ENCODE peak calls at places on chromosomes 1 and 21, in nine cellular contexts. One of them, this sample, is unnamed.

GRCh38 chr1:8350914-8351684 is 33.2 kb downstream of the SLC45A1 start:
- DNase-seq in PC-9: no peak
- DNase-seq in cardiac muscle cell: no peak
- DNase-seq in GM23248: no peak
- DNase-seq in tibial nerve: no peak
- DNase-seq in retinal pigment epithelial cell: no peak
- DNase-seq in fibroblast of lung: no peak
- DNase-seq in skeletal muscle cell: no peak
- DNase-seq in foreskin fibroblast: no peak
- DNase-seq in this sample: no peak

GRCh38 chr1:17134724-17135123 is 15.5 kb upstream of the PADI2 start:
- DNase-seq in PC-9: no peak
- DNase-seq in cardiac muscle cell: no peak
- DNase-seq in GM23248: no peak
- DNase-seq in tibial nerve: no peak
- DNase-seq in retinal pigment epithelial cell: no peak
- DNase-seq in fibroblast of lung: no peak
- DNase-seq in skeletal muscle cell: no peak
- DNase-seq in foreskin fibroblast: no peak
- DNase-seq in this sample: no peak

GRCh38 chr1:36557041-36558000 is 74.6 kb upstream of the CSF3R start:
- DNase-seq in PC-9: no peak
- DNase-seq in cardiac muscle cell: no peak
- DNase-seq in GM23248: no peak
- DNase-seq in tibial nerve: no peak
- DNase-seq in retinal pigment epithelial cell: peak; percentile 1
- DNase-seq in fibroblast of lung: no peak
- DNase-seq in skeletal muscle cell: no peak
- DNase-seq in foreskin fibroblast: no peak
- DNase-seq in this sample: no peak

GRCh38 chr1:119452085-119452484 is 37.1 kb downstream of the HSD3B2 start:
- DNase-seq in PC-9: no peak
- DNase-seq in cardiac muscle cell: no peak
- DNase-seq in GM23248: no peak
- DNase-seq in tibial nerve: no peak
- DNase-seq in retinal pigment epithelial cell: no peak
- DNase-seq in fibroblast of lung: no peak
- DNase-seq in skeletal muscle cell: no peak
- DNase-seq in foreskin fibroblast: no peak
- DNase-seq in this sample: no peak

GRCh38 chr1:67261646-67262045 is 46.0 kb upstream of the IL12RB2 start:
- DNase-seq in PC-9: no peak
- DNase-seq in cardiac muscle cell: peak; percentile 5
- DNase-seq in GM23248: no peak
- DNase-seq in tibial nerve: no peak
- DNase-seq in retinal pigment epithelial cell: no peak
- DNase-seq in fibroblast of lung: no peak
- DNase-seq in skeletal muscle cell: no peak
- DNase-seq in foreskin fibroblast: no peak
- DNase-seq in this sample: peak; percentile 11

GRCh38 chr1:4769516-4770280 is 115.3 kb downstream of the AJAP1 start:
- DNase-seq in PC-9: no peak
- DNase-seq in cardiac muscle cell: no peak
- DNase-seq in GM23248: no peak
- DNase-seq in tibial nerve: no peak
- DNase-seq in retinal pigment epithelial cell: no peak
- DNase-seq in fibroblast of lung: no peak
- DNase-seq in skeletal muscle cell: no peak
- DNase-seq in foreskin fibroblast: no peak
- DNase-seq in this sample: no peak

GRCh38 chr1:17773626-17774326 is 18.6 kb downstream of the ACTL8 start:
- DNase-seq in PC-9: no peak
- DNase-seq in cardiac muscle cell: no peak
- DNase-seq in GM23248: no peak
- DNase-seq in tibial nerve: no peak
- DNase-seq in retinal pigment epithelial cell: no peak
- DNase-seq in fibroblast of lung: no peak
- DNase-seq in skeletal muscle cell: no peak
- DNase-seq in foreskin fibroblast: no peak
- DNase-seq in this sample: no peak

GRCh38 chr1:233636503-233636877 is 22.6 kb downstream of the KCNK1 start:
- DNase-seq in PC-9: no peak
- DNase-seq in cardiac muscle cell: no peak
- DNase-seq in GM23248: no peak
- DNase-seq in tibial nerve: no peak
- DNase-seq in retinal pigment epithelial cell: no peak
- DNase-seq in fibroblast of lung: no peak
- DNase-seq in skeletal muscle cell: no peak
- DNase-seq in foreskin fibroblast: no peak
- DNase-seq in this sample: no peak

GRCh38 chr1:17162941-17163340 is 42.0 kb upstream of the PADI1 start:
- DNase-seq in PC-9: peak; percentile 80
- DNase-seq in cardiac muscle cell: no peak
- DNase-seq in GM23248: peak; percentile 56
- DNase-seq in tibial nerve: no peak
- DNase-seq in retinal pigment epithelial cell: no peak
- DNase-seq in fibroblast of lung: peak; percentile 31
- DNase-seq in skeletal muscle cell: no peak
- DNase-seq in foreskin fibroblast: no peak
- DNase-seq in this sample: no peak

GRCh38 chr1:41663671-41664400 is 179.4 kb upstream of the EDN2 start:
- DNase-seq in PC-9: no peak
- DNase-seq in cardiac muscle cell: no peak
- DNase-seq in GM23248: no peak
- DNase-seq in tibial nerve: no peak
- DNase-seq in retinal pigment epithelial cell: no peak
- DNase-seq in fibroblast of lung: no peak
- DNase-seq in skeletal muscle cell: peak; percentile 61
- DNase-seq in foreskin fibroblast: no peak
- DNase-seq in this sample: no peak

GRCh38 chr21:26782754-26783153 is 62.5 kb downstream of the ADAMTS1 start:
- DNase-seq in PC-9: no peak
- DNase-seq in cardiac muscle cell: no peak
- DNase-seq in GM23248: no peak
- DNase-seq in tibial nerve: no peak
- DNase-seq in retinal pigment epithelial cell: no peak
- DNase-seq in fibroblast of lung: no peak
- DNase-seq in skeletal muscle cell: no peak
- DNase-seq in foreskin fibroblast: no peak
- DNase-seq in this sample: no peak

GRCh38 chr1:226825037-226825745 is 45.2 kb upstream of the PSEN2 start:
- DNase-seq in PC-9: no peak
- DNase-seq in cardiac muscle cell: no peak
- DNase-seq in GM23248: no peak
- DNase-seq in tibial nerve: no peak
- DNase-seq in retinal pigment epithelial cell: no peak
- DNase-seq in fibroblast of lung: no peak
- DNase-seq in skeletal muscle cell: no peak
- DNase-seq in foreskin fibroblast: no peak
- DNase-seq in this sample: no peak

GRCh38 chr1:31694910-31695300 is 8.9 kb downstream of the COL16A1 start:
- DNase-seq in PC-9: no peak
- DNase-seq in cardiac muscle cell: no peak
- DNase-seq in GM23248: no peak
- DNase-seq in tibial nerve: no peak
- DNase-seq in retinal pigment epithelial cell: no peak
- DNase-seq in fibroblast of lung: no peak
- DNase-seq in skeletal muscle cell: no peak
- DNase-seq in foreskin fibroblast: no peak
- DNase-seq in this sample: no peak

DNA sequence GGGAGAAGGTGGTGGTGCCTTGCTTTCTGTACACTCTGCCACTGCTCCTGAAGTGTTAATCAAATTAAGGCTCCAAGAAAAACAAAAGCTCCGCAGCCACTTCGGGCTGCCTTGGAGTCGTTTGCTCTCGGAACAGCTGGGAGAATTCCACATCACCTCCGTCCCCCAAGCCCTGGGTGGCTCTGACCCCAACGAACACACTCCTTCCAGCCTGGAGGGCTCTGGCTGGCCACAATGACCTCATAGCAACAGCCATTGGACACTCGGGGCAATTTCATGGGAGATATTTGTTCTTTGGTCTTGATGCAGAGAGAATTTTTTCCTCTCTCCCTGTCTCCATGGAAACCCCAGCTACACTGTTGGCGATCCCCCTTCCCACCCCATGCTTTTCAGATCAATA is 1.4 kb downstream of the WNT4 start:
- DNase-seq in PC-9: no peak
- DNase-seq in cardiac muscle cell: no peak
- DNase-seq in GM23248: peak; percentile 18
- DNase-seq in tibial nerve: no peak
- DNase-seq in retinal pigment epithelial cell: no peak
- DNase-seq in fibroblast of lung: no peak
- DNase-seq in skeletal muscle cell: no peak
- DNase-seq in foreskin fibroblast: peak; percentile 41
- DNase-seq in this sample: no peak
- H3K4me3 ChIP-seq in PC-9: peak overlapping the region; percentile 59
- H3K4me3 ChIP-seq in cardiac muscle cell: no peak overlapping the region
- H3K4me3 ChIP-seq in GM23248: no peak overlapping the region
- H3K4me3 ChIP-seq in tibial nerve: no peak overlapping the region
- H3K4me3 ChIP-seq in retinal pigment epithelial cell: peak overlapping the region; percentile 41
- H3K4me3 ChIP-seq in fibroblast of lung: no peak overlapping the region
- H3K4me3 ChIP-seq in skeletal muscle cell: no peak overlapping the region
- H3K4me3 ChIP-seq in foreskin fibroblast: no peak overlapping the region
- H3K4me3 ChIP-seq in this sample: peak overlapping the region; percentile 29

DNA sequence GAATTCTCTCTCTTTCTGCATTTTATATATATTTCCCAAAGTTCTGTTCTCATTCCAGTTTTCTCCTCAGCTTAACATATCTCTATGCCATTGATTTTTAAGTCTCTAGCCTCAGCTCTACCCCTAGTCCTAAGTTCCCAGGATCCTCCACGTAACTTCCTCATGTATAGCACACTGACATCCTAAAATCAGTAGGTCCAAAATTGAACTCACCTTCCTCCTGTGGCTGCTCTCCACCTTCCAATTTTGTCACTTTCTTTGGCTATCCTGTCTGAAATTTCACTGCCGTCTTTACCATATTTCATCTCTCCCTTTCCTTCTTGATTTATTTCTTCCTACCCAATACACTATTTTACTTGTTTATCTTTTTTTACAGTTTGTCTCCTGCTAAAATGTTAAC is 1.5 kb downstream of the SLAMF6 start:
- DNase-seq in PC-9: no peak
- DNase-seq in cardiac muscle cell: no peak
- DNase-seq in GM23248: no peak
- DNase-seq in tibial nerve: no peak
- DNase-seq in retinal pigment epithelial cell: no peak
- DNase-seq in fibroblast of lung: no peak
- DNase-seq in skeletal muscle cell: no peak
- DNase-seq in foreskin fibroblast: no peak
- DNase-seq in this sample: no peak
- H3K4me3 ChIP-seq in PC-9: no peak overlapping the region
- H3K4me3 ChIP-seq in cardiac muscle cell: no peak overlapping the region
- H3K4me3 ChIP-seq in GM23248: no peak overlapping the region
- H3K4me3 ChIP-seq in tibial nerve: no peak overlapping the region
- H3K4me3 ChIP-seq in retinal pigment epithelial cell: no peak overlapping the region
- H3K4me3 ChIP-seq in fibroblast of lung: no peak overlapping the region
- H3K4me3 ChIP-seq in skeletal muscle cell: no peak overlapping the region
- H3K4me3 ChIP-seq in foreskin fibroblast: no peak overlapping the region
- H3K4me3 ChIP-seq in this sample: no peak overlapping the region

GRCh38 chr1:33275706-33276572 is 19.6 kb downstream of the ZNF362 start:
- DNase-seq in PC-9: no peak
- DNase-seq in cardiac muscle cell: no peak
- DNase-seq in GM23248: no peak
- DNase-seq in tibial nerve: no peak
- DNase-seq in retinal pigment epithelial cell: no peak
- DNase-seq in fibroblast of lung: no peak
- DNase-seq in skeletal muscle cell: no peak
- DNase-seq in foreskin fibroblast: no peak
- DNase-seq in this sample: no peak

GRCh38 chr1:33273961-33274371 is 17.7 kb downstream of the ZNF362 start:
- DNase-seq in PC-9: no peak
- DNase-seq in cardiac muscle cell: no peak
- DNase-seq in GM23248: no peak
- DNase-seq in tibial nerve: no peak
- DNase-seq in retinal pigment epithelial cell: no peak
- DNase-seq in fibroblast of lung: peak; percentile 10
- DNase-seq in skeletal muscle cell: no peak
- DNase-seq in foreskin fibroblast: no peak
- DNase-seq in this sample: no peak

GRCh38 chr1:33273402-33273801 is 17.1 kb downstream of the ZNF362 start:
- DNase-seq in PC-9: no peak
- DNase-seq in cardiac muscle cell: no peak
- DNase-seq in GM23248: no peak
- DNase-seq in tibial nerve: no peak
- DNase-seq in retinal pigment epithelial cell: no peak
- DNase-seq in fibroblast of lung: no peak
- DNase-seq in skeletal muscle cell: no peak
- DNase-seq in foreskin fibroblast: no peak
- DNase-seq in this sample: no peak

GRCh38 chr1:33275200-33275599 is 18.9 kb downstream of the ZNF362 start:
- DNase-seq in PC-9: no peak
- DNase-seq in cardiac muscle cell: no peak
- DNase-seq in GM23248: no peak
- DNase-seq in tibial nerve: no peak
- DNase-seq in retinal pigment epithelial cell: no peak
- DNase-seq in fibroblast of lung: no peak
- DNase-seq in skeletal muscle cell: no peak
- DNase-seq in foreskin fibroblast: no peak
- DNase-seq in this sample: no peak

GRCh38 chr1:33274446-33274845 is 18.2 kb downstream of the ZNF362 start:
- DNase-seq in PC-9: no peak
- DNase-seq in cardiac muscle cell: no peak
- DNase-seq in GM23248: no peak
- DNase-seq in tibial nerve: no peak
- DNase-seq in retinal pigment epithelial cell: no peak
- DNase-seq in fibroblast of lung: no peak
- DNase-seq in skeletal muscle cell: no peak
- DNase-seq in foreskin fibroblast: no peak
- DNase-seq in this sample: no peak
- H3K4me3 ChIP-seq in PC-9: no peak overlapping the region
- H3K4me3 ChIP-seq in cardiac muscle cell: no peak overlapping the region
- H3K4me3 ChIP-seq in GM23248: no peak overlapping the region
- H3K4me3 ChIP-seq in tibial nerve: no peak overlapping the region
- H3K4me3 ChIP-seq in retinal pigment epithelial cell: no peak overlapping the region
- H3K4me3 ChIP-seq in fibroblast of lung: no peak overlapping the region
- H3K4me3 ChIP-seq in skeletal muscle cell: no peak overlapping the region
- H3K4me3 ChIP-seq in foreskin fibroblast: no peak overlapping the region
- H3K4me3 ChIP-seq in this sample: no peak overlapping the region

DNA sequence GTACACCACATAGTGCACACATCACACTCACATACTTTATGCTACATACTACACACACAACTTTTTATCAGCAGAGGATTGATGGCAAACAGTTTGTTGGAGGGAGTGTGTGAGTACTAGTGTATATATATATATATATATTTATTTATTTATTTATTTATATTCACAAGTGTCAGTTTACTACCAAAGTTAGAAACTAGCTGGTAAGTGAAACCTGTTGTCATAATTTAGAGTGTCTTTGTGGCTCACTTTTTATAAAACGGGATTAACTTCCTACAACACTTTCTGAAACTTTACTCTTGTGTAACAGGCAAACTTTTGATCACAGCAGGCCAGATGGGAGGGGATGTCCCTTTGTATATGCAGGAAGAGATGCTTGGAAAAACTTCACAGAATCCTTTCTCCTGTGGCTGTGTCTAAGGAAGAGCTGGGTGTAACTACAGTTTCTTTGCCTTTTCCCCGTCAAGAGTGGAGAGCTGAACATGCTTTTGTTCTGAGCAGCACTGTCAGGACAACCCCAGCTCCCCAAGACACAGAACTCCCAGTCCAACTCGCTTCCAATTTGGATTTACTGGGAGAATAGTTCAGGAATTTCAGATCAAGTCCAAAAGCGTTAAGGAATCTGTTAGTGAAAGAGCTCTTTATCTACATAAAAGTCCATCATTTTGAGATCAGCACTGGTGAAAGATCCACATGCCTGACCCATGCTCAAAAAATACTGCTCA is 1.8 kb upstream of the SAMD13 start:
- DNase-seq in PC-9: no peak
- DNase-seq in cardiac muscle cell: peak; percentile 27
- DNase-seq in GM23248: peak; percentile 31
- DNase-seq in tibial nerve: no peak
- DNase-seq in retinal pigment epithelial cell: no peak
- DNase-seq in fibroblast of lung: peak; percentile 19
- DNase-seq in skeletal muscle cell: no peak
- DNase-seq in foreskin fibroblast: peak; percentile 40
- DNase-seq in this sample: no peak
- H3K4me3 ChIP-seq in PC-9: peak overlapping the region; percentile 99
- H3K4me3 ChIP-seq in cardiac muscle cell: peak overlapping the region; percentile 49
- H3K4me3 ChIP-seq in GM23248: peak overlapping the region; percentile 89
- H3K4me3 ChIP-seq in tibial nerve: no peak overlapping the region
- H3K4me3 ChIP-seq in retinal pigment epithelial cell: peak overlapping the region; percentile 95
- H3K4me3 ChIP-seq in fibroblast of lung: peak overlapping the region; percentile 50
- H3K4me3 ChIP-seq in skeletal muscle cell: peak overlapping the region; percentile 83
- H3K4me3 ChIP-seq in foreskin fibroblast: peak overlapping the region; percentile 90
- H3K4me3 ChIP-seq in this sample: peak overlapping the region; percentile 77